ENCODE peak calls at places on chromosomes 12 and 14, in eight cellular contexts. I, V, N, S, X, Y, R and Z are unnamed samples.

GRCh38 chr14:43687866-43688265 is 819.2 kb downstream of the FSCB start:
- DNase-seq in I (no peak), V (no peak), N (no peak), S (no peak), X (no peak), Y (no peak), R (no peak), Z (no peak)

GRCh38 chr12:6249580-6249979 is 49.4 kb downstream of the CD9 start:
- DNase-seq in I (no peak), V (no peak), N (no peak), S (no peak), X (no peak), Y (no peak), R (no peak), Z (no peak)

GRCh38 chr12:114368685-114369084 is 37.3 kb downstream of the TBX5 start:
- DNase-seq in I (no peak), V (no peak), N (no peak), S (no peak), X (no peak), Y (no peak), R (peak), Z (no peak)

GRCh38 chr14:32611752-32612151 is 282.7 kb downstream of the AKAP6 start:
- DNase-seq in I (peak), V (no peak), N (no peak), S (no peak), X (no peak), Y (no peak), R (no peak), Z (no peak)

GRCh38 chr14:103692871-103693270 is 22.4 kb downstream of the XRCC3 start:
- DNase-seq in I (no peak), V (no peak), N (no peak), S (no peak), X (no peak), Y (no peak), R (no peak), Z (no peak)

GRCh38 chr14:54660712-54661111 is 93.8 kb downstream of the SAMD4A start:
- DNase-seq in I (no peak), V (no peak), N (no peak), S (no peak), X (no peak), Y (no peak), R (no peak), Z (no peak)

GRCh38 chr12:50387487-50387886 is 8.9 kb downstream of the FAM186A start:
- DNase-seq in I (no peak), V (no peak), N (no peak), S (no peak), X (no peak), Y (no peak), R (no peak), Z (no peak)

GRCh38 chr12:104506691-104507401 is 50.1 kb downstream of the CHST11 start:
- DNase-seq in I (no peak), V (no peak), N (no peak), S (no peak), X (no peak), Y (peak), R (peak), Z (no peak)

GRCh38 chr12:112539221-112539620 is 120.5 kb downstream of the PTPN11 start:
- DNase-seq in I (no peak), V (no peak), N (no peak), S (no peak), X (no peak), Y (no peak), R (no peak), Z (no peak)

GRCh38 chr14:77582511-77582910 is 33.9 kb downstream of the SPTLC2 start:
- DNase-seq in I (no peak), V (peak), N (no peak), S (no peak), X (no peak), Y (no peak), R (no peak), Z (no peak)